ENCODE peak calls at places on chromosome 5, in four cellular contexts. U is GM23338; B is CD4-positive, CD25-positive, alpha-beta regulatory T cell; Y is tibial artery. X is an unnamed sample. For H3K4me1, the result is how much of the 10 kb centered on the place peaks cover.

GRCh38 chr5:117892360-117892759 is 1096.0 kb downstream of the DTWD2 start:
- DNase-seq in B (no peak), U (no peak), Y (no peak), X (no peak)

GRCh38 chr5:22889714-22890113 is 36.6 kb upstream of the CDH12 start:
- DNase-seq in U (peak), Y (no peak), B (no peak), X (no peak)

GRCh38 chr5:80738466-80738865 is 83.7 kb upstream of the DHFR start:
- DNase-seq in B (no peak), U (no peak), Y (no peak), X (no peak)

GRCh38 chr5:113761594-113761993 is 248.1 kb downstream of the YTHDC2 start:
- DNase-seq in U (no peak), B (no peak), Y (no peak), X (no peak)

GRCh38 chr5:179256229-179257189 is 88.8 kb downstream of the ADAMTS2 start:
- DNase-seq in B (no peak), U (no peak), Y (no peak), X (peak)

GRCh38 chr5:94523018-94523417 is 95.4 kb downstream of the KIAA0825 start:
- DNase-seq in B (no peak), Y (no peak), U (no peak), X (no peak)

GRCh38 chr5:124263680-124264491 is 482.6 kb downstream of the ZNF608 start:
- DNase-seq in Y (no peak), U (peak), B (no peak), X (no peak)

GRCh38 chr5:68994645-68995044 is 99.2 kb upstream of the SLC30A5 start:
- DNase-seq in B (no peak), U (no peak), Y (no peak), X (no peak)

GRCh38 chr5:10145922-10146321 is 103.8 kb downstream of the ATPSCKMT start:
- DNase-seq in U (peak), B (no peak), Y (no peak), X (no peak)

GRCh38 chr5:107155667-107156066 is 515.1 kb downstream of the EFNA5 start:
- DNase-seq in Y (no peak), B (no peak), U (no peak), X (no peak)

GRCh38 chr5:137954131-137954879 is 65.0 kb downstream of the PKD2L2 start:
- DNase-seq in B (no peak), U (no peak), Y (no peak), X (no peak)

GRCh38 chr5:41841325-41841724 is 28.9 kb downstream of the OXCT1 start:
- DNase-seq in U (no peak), B (no peak), Y (no peak), X (no peak)

GRCh38 chr5:174917976-174918554 is 193.7 kb downstream of the MSX2 start:
- DNase-seq in B (no peak), U (no peak), Y (no peak), X (no peak)

GRCh38 chr5:93997562-93997961 is 256.2 kb upstream of the POU5F2 start:
- DNase-seq in U (no peak), B (no peak), Y (no peak), X (no peak)

GRCh38 chr5:1214936-1215220 is 10.3 kb upstream of the SLC6A18 start:
- DNase-seq in Y (no peak), U (no peak), B (no peak), X (no peak)

GRCh38 chr5:38463634-38464521 is 92.6 kb downstream of the LIFR start:
- DNase-seq in B (no peak), U (no peak), Y (no peak), X (no peak)

GRCh38 chr5:6377121-6377520 is 1.2 kb downstream of the MED10 start:
- DNase-seq in B (no peak), Y (no peak), U (no peak), X (no peak)

GRCh38 chr5:138339464-138339863 is 1.4 kb downstream of the FAM53C start:
- DNase-seq in U (no peak), Y (no peak), B (no peak), X (no peak)

GRCh38 chr5:153584131-153584530 is 93.7 kb downstream of the GRIA1 start:
- DNase-seq in Y (no peak), B (no peak), U (no peak), X (no peak)

GRCh38 chr5:74587895-74588294 is 52.6 kb downstream of the ENC1 start:
- DNase-seq in U (peak), Y (no peak), B (no peak), X (no peak)

GRCh38 chr5:94433393-94434149 is 184.8 kb downstream of the KIAA0825 start:
- DNase-seq in Y (peak), B (no peak), U (no peak), X (no peak)

GRCh38 chr5:167208911-167209310 is 1082.5 kb upstream of the WWC1 start:
- DNase-seq in B (no peak), Y (no peak), U (peak), X (no peak)

GRCh38 chr5:147187163-147187562 is 47.7 kb upstream of the STK32A start:
- DNase-seq in U (no peak), B (no peak), Y (no peak), X (no peak)

GRCh38 chr5:38871790-38872551 is 26.2 kb downstream of the OSMR start:
- DNase-seq in U (no peak), B (no peak), Y (no peak), X (no peak)

GRCh38 chr5:98700730-98701129 is 72.7 kb upstream of the RGMB start:
- DNase-seq in B (no peak), U (no peak), Y (no peak), X (no peak)

GRCh38 chr5:149445739-149446369 is 66.8 kb upstream of the IL17B start:
- DNase-seq in B (no peak), U (no peak), Y (no peak), X (no peak)

GRCh38 chr5:95471922-95472321 is 80.8 kb downstream of the FAM81B start:
- DNase-seq in U (peak), Y (no peak), B (no peak), X (no peak)

GRCh38 chr5:97838214-97838613 is 655.2 kb upstream of the RIOK2 start:
- DNase-seq in B (no peak), U (no peak), Y (no peak), X (no peak)

GRCh38 chr5:176818391-176819098 is 8.2 kb downstream of the UNC5A start:
- DNase-seq in Y (no peak), U (no peak), B (peak), X (no peak)

GRCh38 chr5:140242099-140242498 is 60.8 kb downstream of the PFDN1 start:
- DNase-seq in U (peak), B (no peak), Y (no peak), X (no peak)
- H3K27ac ChIP-seq in U (no peak), B (no peak), Y (peak), X (no peak)

GRCh38 chr5:90962481-90962880 is 403.9 kb downstream of the ADGRV1 start:
- DNase-seq in Y (no peak), U (no peak), B (no peak), X (no peak)

GRCh38 chr5:90967851-90968250 is 409.3 kb downstream of the ADGRV1 start:
- DNase-seq in B (no peak), Y (no peak), U (no peak), X (no peak)

GRCh38 chr5:90965110-90965676 is 406.6 kb downstream of the ADGRV1 start:
- DNase-seq in Y (no peak), U (no peak), B (no peak), X (no peak)

GRCh38 chr5:90967443-90967842 is 408.8 kb downstream of the ADGRV1 start:
- DNase-seq in B (no peak), Y (no peak), U (no peak), X (no peak)

GRCh38 chr5:90968319-90968718 is 409.7 kb downstream of the ADGRV1 start:
- DNase-seq in B (no peak), U (no peak), Y (no peak), X (no peak)
- H3K4me1 ChIP-seq in B (under half), U (under half), Y (under half), X (under half)

GRCh38 chr5:79284852-79285251 is 48.9 kb downstream of the JMY start:
- DNase-seq in Y (no peak), B (no peak), U (no peak), X (no peak)
- H3K27ac ChIP-seq in Y (no peak), B (no peak), U (no peak), X (no peak)

GRCh38 chr5:143374496-143375217 is 28.8 kb downstream of the NR3C1 start:
- DNase-seq in Y (no peak), U (no peak), B (no peak), X (no peak)

GRCh38 chr5:143376195-143376772 is 27.2 kb downstream of the NR3C1 start:
- DNase-seq in B (no peak), Y (no peak), U (no peak), X (no peak)

GRCh38 chr5:143372187-143372829 is 31.2 kb downstream of the NR3C1 start:
- DNase-seq in Y (no peak), U (no peak), B (no peak), X (no peak)

GRCh38 chr5:143370440-143370839 is 33.0 kb downstream of the NR3C1 start:
- DNase-seq in Y (no peak), U (no peak), B (no peak), X (no peak)
- H3K4me1 ChIP-seq in Y (under half), U (under half), B (under half), X (under half)

GRCh38 chr5:54062958-54063357 is 247.4 kb downstream of the ARL15 start:
- DNase-seq in B (no peak), Y (no peak), U (no peak), X (no peak)

GRCh38 chr5:54066433-54066832 is 243.9 kb downstream of the ARL15 start:
- DNase-seq in B (no peak), U (no peak), Y (no peak), X (no peak)

DNA sequence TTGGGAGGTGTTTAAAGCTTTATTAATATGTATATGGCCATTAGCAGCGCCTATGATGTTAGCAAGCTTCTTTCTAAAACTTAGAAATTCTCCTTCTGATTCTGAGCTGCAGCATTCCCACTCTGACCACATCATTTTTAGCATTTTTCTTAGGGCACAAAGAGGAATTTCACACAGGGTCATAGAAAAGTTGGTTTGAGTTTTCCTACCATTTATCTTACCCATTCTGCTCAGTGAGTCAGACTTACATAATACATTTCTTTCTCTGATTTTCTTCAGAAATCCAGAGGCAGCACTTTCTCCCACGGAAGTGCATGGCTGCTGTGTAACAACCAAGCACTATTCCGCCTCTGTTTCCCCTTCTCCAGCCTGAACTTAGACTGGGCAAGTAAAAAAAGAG is 246.6 kb downstream of the ARL15 start:
- DNase-seq in B (no peak), Y (no peak), U (no peak), X (no peak)
- H3K27ac ChIP-seq in B (no peak), Y (no peak), U (no peak), X (no peak)

GRCh38 chr5:55306641-55307382 is 682 bp downstream of the DHX29 start:
- DNase-seq in U (no peak), B (no peak), Y (no peak), X (no peak)
- H3K4me1 ChIP-seq in U (under half), B (under half), Y (under half), X (under half)

DNA sequence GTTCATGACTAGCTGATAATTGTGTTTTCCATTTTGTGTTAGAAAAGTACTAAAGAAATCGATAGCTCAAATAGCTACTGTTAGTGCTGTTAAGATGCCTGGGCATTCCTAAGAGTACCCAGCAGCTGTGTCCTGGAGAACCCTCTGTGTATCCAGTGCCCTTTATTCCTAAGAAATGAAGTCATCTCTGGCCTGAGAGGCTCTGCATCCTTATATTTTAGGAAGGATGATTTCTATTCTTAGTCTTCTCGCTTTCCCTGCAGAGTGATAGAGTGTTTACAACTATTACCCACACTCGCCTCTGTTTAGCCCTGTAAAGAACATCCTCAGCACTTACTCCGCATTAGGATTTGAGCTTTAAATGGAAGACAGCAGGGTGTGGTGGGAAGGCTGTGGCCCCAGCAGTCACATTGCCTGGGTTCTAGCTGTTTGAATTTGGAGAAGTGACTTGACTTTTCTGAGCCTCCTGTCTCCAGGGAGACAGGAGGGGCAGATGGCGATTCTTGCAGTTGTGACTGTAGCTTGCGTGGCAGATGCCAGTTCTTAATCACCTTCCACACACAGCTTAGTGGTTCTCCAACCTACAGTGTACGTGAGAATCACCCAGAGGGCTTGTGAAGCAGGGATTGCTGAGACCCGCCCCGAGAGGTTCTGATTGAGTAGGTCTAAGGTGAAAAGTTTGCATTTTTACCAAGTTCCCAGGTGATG is 177.2 kb upstream of the PITX1 start:
- DNase-seq in B (no peak), Y (no peak), U (no peak), X (no peak)
- H3K27ac ChIP-seq in B (no peak), Y (peak), U (no peak), X (no peak)

GRCh38 chr5:2748180-2748840 is 3.2 kb downstream of the IRX2 start:
- DNase-seq in Y (no peak), B (no peak), U (peak), X (no peak)

GRCh38 chr5:2744485-2744884 is 7.0 kb downstream of the IRX2 start:
- DNase-seq in Y (no peak), U (no peak), B (no peak), X (no peak)

GRCh38 chr5:2748841-2749513 is 2.5 kb downstream of the IRX2 start:
- DNase-seq in B (no peak), U (peak), Y (no peak), X (peak)

GRCh38 chr5:2747372-2748179 is 3.9 kb downstream of the IRX2 start:
- DNase-seq in B (no peak), Y (no peak), U (no peak), X (no peak)

DNA sequence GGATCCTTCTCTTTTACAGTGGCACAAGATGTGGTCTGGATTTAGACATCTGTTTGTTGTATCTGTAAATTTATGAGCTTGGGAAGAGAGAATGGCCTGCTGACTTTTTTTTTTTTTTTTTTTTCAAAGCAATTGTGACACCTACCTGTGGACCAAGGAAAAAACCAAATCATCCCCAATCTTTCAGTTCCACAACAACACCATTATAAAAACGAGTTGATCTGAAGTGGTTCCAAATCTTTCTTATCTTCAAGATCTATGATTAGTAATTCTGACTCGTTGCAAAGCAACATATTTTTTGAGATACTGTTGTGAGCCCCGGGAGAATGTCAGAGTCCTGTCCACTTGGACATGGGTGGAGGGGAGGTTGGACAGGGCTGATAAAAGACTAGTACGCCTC is 4.8 kb downstream of the IRX2 start:
- DNase-seq in U (peak), B (no peak), Y (no peak), X (no peak)
- H3K4me1 ChIP-seq in U (under half), B (under half), Y (under half), X (under half)